ENCODE peak calls at places on chromosomes 13 and 19, in four cellular contexts. J is NCI-H1436 treated with DMSO at 0.1 percent for 48 hours, O is GM10248, I is T-helper 9 cell. Y is an unnamed sample.

GRCh38 chr13:72368031-72368430 is 359.4 kb downstream of the MZT1 start:
- DNase-seq in J (no peak), O (no peak), I (no peak), Y (no peak)

GRCh38 chr19:41886761-41887710 is 4.1 kb downstream of the ARHGEF1 start:
- DNase-seq in J (no peak), O (peak), I (peak), Y (no peak)

GRCh38 chr13:32961724-32962123 is 54.5 kb upstream of the KL start:
- DNase-seq in J (no peak), O (no peak), I (no peak), Y (no peak)

GRCh38 chr13:73440296-73440895 is 381.6 kb downstream of the KLF5 start:
- DNase-seq in J (no peak), O (no peak), I (no peak), Y (no peak)

GRCh38 chr19:49335784-49336481 is 727 bp downstream of the CD37 start:
- DNase-seq in J (no peak), O (peak), I (no peak), Y (no peak)

GRCh38 chr13:59205501-59205900 is 958.2 kb downstream of the DIAPH3 start:
- DNase-seq in J (no peak), O (no peak), I (no peak), Y (no peak)

GRCh38 chr13:32150794-32151193 is 119.2 kb downstream of the FRY start:
- DNase-seq in J (no peak), O (no peak), I (no peak), Y (peak)

GRCh38 chr19:8161135-8161646 is 11.8 kb upstream of the FBN3 start:
- DNase-seq in J (peak), O (peak), I (no peak), Y (peak)

GRCh38 chr19:10682397-10683063 is 18.7 kb upstream of the QTRT1 start:
- DNase-seq in J (no peak), O (no peak), I (no peak), Y (no peak)

GRCh38 chr13:57633950-57634828 is 2.6 kb downstream of the PCDH17 start:
- DNase-seq in J (no peak), O (no peak), I (no peak), Y (peak)

GRCh38 chr13:26813626-26814348 is 53.2 kb upstream of the GPR12 start:
- DNase-seq in J (no peak), O (no peak), I (no peak), Y (no peak)

GRCh38 chr13:113669871-113670341 is 2.9 kb downstream of the GRK1 start:
- DNase-seq in J (no peak), O (no peak), I (no peak), Y (no peak)